ENCODE peak calls at places on chromosomes 11 and 22, in four cellular contexts. K is HCT116, P is HepG2, Z is K562. J is an unnamed sample.

GRCh38 chr11:123973816-123974215 is 3.8 kb downstream of the OR10S1 start:
- DNase-seq in Z (no peak), P (no peak), K (peak), J (no peak)

GRCh38 chr22:37218771-37219411 is 6.6 kb upstream of the SSTR3 start:
- DNase-seq in Z (no peak), P (no peak), K (no peak), J (no peak)

GRCh38 chr11:124878497-124879228 is 13.4 kb downstream of the ROBO3 start:
- DNase-seq in P (no peak), Z (no peak), K (no peak), J (peak)

GRCh38 chr11:118221419-118221818 is 3.4 kb downstream of the JAML start:
- DNase-seq in Z (no peak), P (no peak), K (no peak), J (no peak)

GRCh38 chr11:1486054-1486825 is at the start of gene MOB2:
- DNase-seq in K (no peak), Z (peak), P (no peak), J (no peak)

GRCh38 chr11:115905331-115905730 is 401.1 kb upstream of the CADM1 start:
- DNase-seq in P (no peak), Z (no peak), K (no peak), J (no peak)

GRCh38 chr11:9688716-9689511 is 25.0 kb downstream of the SWAP70 start:
- DNase-seq in P (no peak), Z (no peak), K (no peak), J (peak)

GRCh38 chr11:114264381-114264780 is 31.8 kb upstream of the NNMT start:
- DNase-seq in Z (no peak), K (no peak), P (no peak), J (no peak)

GRCh38 chr11:112221263-112221835 is 4.9 kb upstream of the PTS start:
- DNase-seq in P (no peak), Z (no peak), K (no peak), J (no peak)

GRCh38 chr11:76361365-76361764 is 19.6 kb downstream of the THAP12 start:
- DNase-seq in Z (no peak), P (no peak), K (no peak), J (no peak)

GRCh38 chr11:119306373-119306890 is 10.5 kb downstream of the MCAM start:
- DNase-seq in K (no peak), P (no peak), Z (no peak), J (no peak)

GRCh38 chr11:68358416-68358815 is 46.0 kb downstream of the LRP5 start:
- DNase-seq in K (no peak), P (no peak), Z (no peak), J (no peak)

GRCh38 chr11:60985501-60985900 is 14.0 kb downstream of the CD6 start:
- DNase-seq in Z (no peak), K (no peak), P (no peak), J (no peak)

GRCh38 chr11:60984616-60985015 is 13.1 kb downstream of the CD6 start:
- DNase-seq in P (no peak), Z (no peak), K (no peak), J (no peak)

GRCh38 chr11:60984149-60984548 is 12.7 kb downstream of the CD6 start:
- DNase-seq in K (no peak), P (no peak), Z (no peak), J (no peak)

GRCh38 chr11:60987577-60988277 is 16.2 kb downstream of the CD6 start:
- DNase-seq in P (no peak), Z (no peak), K (no peak), J (no peak)

DNA sequence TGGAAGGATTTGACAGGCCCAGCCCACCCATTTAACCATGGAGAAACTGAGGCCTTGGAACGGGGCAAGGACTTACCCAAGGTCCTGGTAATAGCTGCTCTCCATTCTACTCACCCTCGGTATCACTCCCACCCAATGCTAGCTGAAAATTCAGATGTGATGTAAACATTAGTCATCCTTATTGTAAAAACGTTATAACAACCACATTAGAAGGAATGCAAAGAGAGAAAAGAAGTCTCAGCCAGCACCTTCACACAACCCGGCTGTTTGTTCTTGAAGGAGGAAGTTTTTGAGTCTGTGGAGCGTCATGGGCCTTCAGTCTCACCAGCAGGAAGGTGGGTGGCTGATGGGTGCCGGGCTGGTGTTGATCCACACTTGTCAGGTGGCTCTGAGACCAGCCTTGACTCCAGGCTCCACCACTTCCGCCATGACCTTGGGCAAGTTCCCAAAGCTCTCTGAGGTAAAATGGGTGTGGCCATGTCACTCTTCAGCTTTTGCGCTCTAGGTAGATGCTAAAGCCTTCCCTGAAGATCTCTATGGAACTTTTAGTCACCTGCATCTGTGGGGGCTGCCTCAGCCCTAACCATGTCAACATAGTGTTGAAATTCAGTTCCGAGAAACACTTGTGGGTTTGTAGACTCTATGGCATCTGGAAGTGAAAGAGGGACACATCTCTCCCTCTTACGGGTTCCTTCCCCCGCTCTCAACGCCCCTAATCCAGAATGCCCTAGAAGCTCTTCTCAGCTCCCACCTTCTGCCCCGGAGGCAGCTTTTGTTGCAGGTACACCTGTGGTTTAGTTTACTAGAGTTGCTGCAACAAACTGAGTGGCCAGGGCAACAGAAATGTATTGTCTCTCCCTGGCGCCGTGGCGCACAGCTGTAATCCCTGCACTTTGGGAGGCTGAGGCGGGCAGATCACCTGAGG is 14.8 kb downstream of the CD6 start:
- DNase-seq in Z (no peak), P (no peak), K (no peak), J (no peak)
- TF ChIP-seq ELF1 in Z (no peak), P (no peak), K (no peak), J (no peak)

GRCh38 chr22:23803001-23803819 is 16.4 kb downstream of the SMARCB1 start:
- DNase-seq in P (no peak), K (no peak), Z (no peak), J (no peak)

GRCh38 chr22:23801238-23801821 is 14.6 kb downstream of the SMARCB1 start:
- DNase-seq in K (no peak), P (no peak), Z (no peak), J (no peak)

GRCh38 chr22:23801886-23802377 is 15.2 kb downstream of the SMARCB1 start:
- DNase-seq in Z (no peak), K (no peak), P (no peak), J (no peak)

GRCh38 chr22:23806837-23807236 is 20.1 kb downstream of the SMARCB1 start:
- DNase-seq in P (no peak), K (no peak), Z (no peak), J (no peak)

GRCh38 chr22:23804781-23805291 is 18.1 kb downstream of the SMARCB1 start:
- DNase-seq in Z (no peak), K (no peak), P (no peak), J (no peak)
- TF ChIP-seq ELF1 in Z (no peak), K (no peak), P (no peak), J (no peak)

DNA sequence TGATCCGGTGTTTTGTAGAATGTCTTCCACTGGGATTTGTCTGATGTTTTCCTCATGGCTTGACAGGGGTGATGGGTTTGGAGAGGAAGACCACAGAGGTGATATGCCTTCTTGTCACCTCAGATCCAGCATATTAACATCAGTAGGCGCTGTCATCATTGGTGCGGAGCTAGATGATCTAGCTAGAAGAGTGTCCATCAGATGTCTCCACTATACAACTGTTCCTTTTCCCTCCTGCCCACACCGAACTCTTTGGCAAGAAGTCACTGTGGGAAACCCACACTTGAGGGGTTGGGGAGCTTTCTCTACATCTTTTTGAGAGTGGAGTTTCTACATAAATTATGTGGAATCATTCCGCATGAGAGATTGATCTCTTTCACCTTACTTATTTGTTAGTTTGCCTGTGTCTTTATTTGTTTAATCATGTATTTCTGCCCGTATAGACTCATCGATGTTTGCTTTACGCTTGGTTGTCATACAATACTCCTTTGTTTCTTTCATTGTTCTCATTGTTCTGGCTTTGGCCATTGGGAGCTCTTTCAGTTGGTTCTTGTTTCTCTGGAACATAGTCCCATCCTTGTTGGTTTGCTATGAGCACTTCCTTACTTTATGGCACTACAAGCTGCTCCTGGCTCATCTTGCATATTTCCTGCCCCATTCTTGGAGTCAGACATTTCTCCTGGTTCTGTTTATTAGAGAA is 1420.3 kb downstream of the BRD1 start:
- DNase-seq in P (no peak), Z (no peak), K (no peak), J (no peak)
- TF ChIP-seq ELF1 in P (no peak), Z (no peak), K (no peak), J (no peak)

GRCh38 chr11:72393303-72393702 is 41.0 kb downstream of the CLPB start:
- DNase-seq in P (no peak), K (no peak), Z (no peak), J (no peak)

GRCh38 chr11:72397333-72397732 is 37.0 kb downstream of the CLPB start:
- DNase-seq in Z (no peak), K (no peak), P (no peak), J (no peak)

GRCh38 chr11:72394456-72394855 is 39.9 kb downstream of the CLPB start:
- DNase-seq in Z (no peak), K (no peak), P (no peak), J (no peak)

GRCh38 chr11:72398058-72398758 is 36.1 kb downstream of the CLPB start:
- DNase-seq in Z (no peak), K (peak), P (peak), J (no peak)

DNA sequence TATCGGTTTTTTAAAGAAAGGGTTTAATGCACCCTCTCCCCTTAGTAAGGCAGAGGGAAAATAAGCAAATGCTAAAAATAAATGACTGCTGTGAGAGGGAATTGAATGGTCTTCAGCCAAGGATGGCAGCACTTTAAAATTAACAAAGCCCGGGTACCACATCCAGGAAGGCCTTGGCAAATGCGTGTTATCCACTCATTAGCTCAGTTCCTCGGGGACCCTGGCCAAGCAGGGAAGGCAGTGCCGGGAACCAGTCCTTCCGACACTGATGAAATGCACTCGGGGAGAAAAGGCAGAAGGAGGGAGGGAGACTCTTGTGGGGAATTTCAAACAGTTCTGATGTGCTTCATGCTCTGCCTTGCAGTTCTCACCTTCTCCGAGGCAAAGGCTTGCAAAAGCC is 38.3 kb downstream of the CLPB start:
- DNase-seq in P (no peak), Z (no peak), K (no peak), J (no peak)
- TF ChIP-seq ELF1 in P (no peak), Z (no peak), K (no peak), J (no peak)

GRCh38 chr11:122394326-122394725 is 261.2 kb upstream of the UBASH3B start:
- DNase-seq in P (no peak), Z (no peak), K (no peak), J (no peak)
- TF ChIP-seq ELF1 in P (no peak), Z (no peak), K (no peak), J (no peak)

GRCh38 chr22:38226853-38227649 is 25.3 kb downstream of the MAFF start:
- DNase-seq in K (no peak), P (no peak), Z (no peak), J (no peak)

GRCh38 chr22:38230108-38230825 is 28.5 kb downstream of the MAFF start:
- DNase-seq in Z (peak), K (no peak), P (peak), J (no peak)

GRCh38 chr22:38228326-38228872 is 26.6 kb downstream of the MAFF start:
- DNase-seq in Z (no peak), P (no peak), K (no peak), J (no peak)

GRCh38 chr22:38230916-38231315 is 29.1 kb downstream of the MAFF start:
- DNase-seq in Z (no peak), K (no peak), P (no peak), J (no peak)

GRCh38 chr22:38228873-38229740 is 27.3 kb downstream of the MAFF start:
- DNase-seq in P (peak), Z (no peak), K (peak), J (no peak)
- TF ChIP-seq ELF1 in P (no peak), Z (no peak), K (no peak), J (no peak)

DNA sequence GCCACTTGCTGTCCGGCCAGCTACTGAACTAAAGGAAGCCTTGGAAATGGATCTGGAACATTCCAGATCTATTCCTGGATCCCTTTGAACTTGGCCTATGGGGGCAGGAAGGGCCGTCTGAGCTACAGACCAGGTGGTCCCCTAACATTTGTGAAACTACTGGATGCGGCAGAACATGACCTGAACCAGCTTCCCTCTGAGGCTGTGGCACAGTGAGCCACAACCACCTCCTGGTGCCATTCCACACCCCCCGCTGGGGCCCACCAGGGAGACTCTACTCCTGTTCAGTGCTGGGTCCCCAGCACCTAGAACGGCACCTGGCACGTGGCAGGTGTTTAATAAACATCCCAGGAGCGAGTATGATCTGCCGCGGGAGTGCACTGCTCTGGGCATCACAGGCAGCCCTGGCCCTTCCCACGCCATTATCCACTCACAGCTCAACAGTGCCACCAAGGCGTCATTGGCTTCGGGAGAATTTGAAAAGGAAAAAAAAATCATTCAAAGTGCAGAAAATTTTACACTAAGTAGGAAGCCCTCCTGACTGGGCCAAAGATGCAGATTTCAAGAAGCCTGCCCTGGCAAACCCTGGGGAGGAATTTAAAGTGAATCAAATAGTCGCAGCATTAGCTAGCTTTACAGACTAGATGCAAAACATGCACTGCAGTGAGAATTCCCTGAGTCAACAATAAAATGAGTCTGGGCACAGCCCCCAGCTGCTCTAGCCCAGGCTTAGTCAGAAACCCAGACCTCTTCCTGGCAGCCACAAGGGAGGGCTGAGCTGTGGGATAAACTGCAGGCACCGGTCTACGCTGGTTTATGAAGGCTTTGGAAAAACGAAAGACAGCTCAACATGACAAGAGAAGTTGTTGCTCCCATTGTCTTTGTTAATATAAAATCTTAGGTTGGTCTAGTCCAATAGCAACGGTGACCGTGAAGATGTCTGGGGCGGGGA is 14.3 kb upstream of the EFCAB6 start:
- DNase-seq in P (no peak), Z (no peak), K (no peak), J (no peak)
- TF ChIP-seq ELF1 in P (no peak), Z (no peak), K (no peak), J (no peak)